ENCODE peak calls at places on chromosomes 2 and 18, in six cellular contexts. R is suprapubic skin, X is thoracic aorta, F is MM.1S, N is fibroblast of lung, A is neural progenitor cell. U is an unnamed sample. For H3K36me3, the result is how much of the 10 kb centered on the place peaks cover.

GRCh38 chr2:160407393-160408204 is 86.0 kb downstream of the RBMS1 start:
- DNase-seq in R (no peak), X (no peak), F (peak), N (peak), A (peak), U (no peak)

GRCh38 chr2:81895620-81896245 is 1591.2 kb upstream of the LRRTM1 start:
- DNase-seq in R (no peak), X (no peak), F (no peak), N (peak), A (no peak), U (peak)

GRCh38 chr2:226215902-226216503 is 583.6 kb downstream of the IRS1 start:
- DNase-seq in R (peak), X (no peak), F (peak), N (peak), A (peak), U (no peak)

GRCh38 chr2:174778479-174778962 is 14.2 kb upstream of the CHRNA1 start:
- DNase-seq in R (no peak), X (no peak), F (no peak), N (peak), A (no peak), U (peak)

GRCh38 chr2:33014268-33014667 is 67.5 kb downstream of the LTBP1 start:
- DNase-seq in R (no peak), X (no peak), F (no peak), N (peak), A (no peak), U (no peak)

GRCh38 chr2:170530284-170530745 is 184.8 kb upstream of the SP5 start:
- DNase-seq in R (peak), X (peak), F (no peak), N (peak), A (peak), U (peak)

GRCh38 chr2:71333619-71334018 is 2.0 kb downstream of the ZNF638 start:
- DNase-seq in R (no peak), X (no peak), F (no peak), N (peak), A (no peak), U (no peak)

GRCh38 chr2:181264436-181264835 is 192.8 kb upstream of the ITGA4 start:
- DNase-seq in R (no peak), X (no peak), F (no peak), N (peak), A (no peak), U (no peak)

GRCh38 chr2:128396500-128396891 is 77.8 kb upstream of the HS6ST1 start:
- DNase-seq in R (no peak), X (no peak), F (no peak), N (no peak), A (peak), U (no peak)

GRCh38 chr2:191013617-191013875 is 425 bp downstream of the STAT1 start:
- DNase-seq in R (no peak), X (no peak), F (peak), N (no peak), A (peak), U (no peak)

GRCh38 chr2:218733615-218734021 is 23.0 kb downstream of the TTLL4 start:
- DNase-seq in R (no peak), X (no peak), F (peak), N (peak), A (no peak), U (peak)

GRCh38 chr2:27587025-27587424 is 4.2 kb downstream of the ZNF512 start:
- DNase-seq in R (no peak), X (no peak), F (no peak), N (no peak), A (no peak), U (no peak)

GRCh38 chr2:238562446-238562845 is 135.7 kb downstream of the ASB1 start:
- DNase-seq in R (no peak), X (no peak), F (no peak), N (no peak), A (no peak), U (no peak)

GRCh38 chr2:4732560-4732959 is 959.6 kb upstream of the SOX11 start:
- DNase-seq in R (no peak), X (no peak), F (no peak), N (no peak), A (no peak), U (no peak)

GRCh38 chr2:65227035-65227470 is 578 bp upstream of the ACTR2 start:
- DNase-seq in R (no peak), X (no peak), F (peak), N (peak), A (no peak), U (no peak)

GRCh38 chr2:218244665-218245064 is 16.1 kb upstream of the GPBAR1 start:
- DNase-seq in R (no peak), X (no peak), F (no peak), N (no peak), A (no peak), U (no peak)

GRCh38 chr2:14072338-14072737 is 560.2 kb upstream of the LRATD1 start:
- DNase-seq in R (no peak), X (no peak), F (no peak), N (peak), A (no peak), U (no peak)

GRCh38 chr2:135252805-135253458 is 200.8 kb downstream of the RAB3GAP1 start:
- DNase-seq in R (no peak), X (no peak), F (no peak), N (no peak), A (no peak), U (no peak)

GRCh38 chr2:86073225-86073624 is 32.5 kb downstream of the POLR1A start:
- DNase-seq in R (no peak), X (no peak), F (no peak), N (no peak), A (no peak), U (no peak)

GRCh38 chr18:42730272-42730671 is 385.2 kb downstream of the RIT2 start:
- DNase-seq in R (no peak), X (no peak), F (no peak), N (no peak), A (no peak), U (no peak)

GRCh38 chr2:85997016-85997970 is 108.4 kb downstream of the POLR1A start:
- DNase-seq in R (peak), X (no peak), F (peak), N (peak), A (no peak), U (no peak)

GRCh38 chr2:238114331-238114841 is 14.2 kb downstream of the ESPNL start:
- DNase-seq in R (no peak), X (no peak), F (no peak), N (no peak), A (no peak), U (no peak)

GRCh38 chr2:173033080-173033479 is 42.6 kb upstream of the MAP3K20 start:
- DNase-seq in R (no peak), X (no peak), F (no peak), N (peak), A (no peak), U (no peak)

GRCh38 chr2:45180033-45180746 is 170.9 kb upstream of the SIX2 start:
- DNase-seq in R (no peak), X (no peak), F (no peak), N (no peak), A (no peak), U (no peak)

GRCh38 chr18:26051845-26052244 is 38.6 kb downstream of the SS18 start:
- DNase-seq in R (no peak), X (no peak), F (no peak), N (no peak), A (no peak), U (no peak)

GRCh38 chr18:23133860-23134779 is 1.2 kb upstream of the CABLES1 start:
- DNase-seq in R (no peak), X (no peak), F (peak), N (no peak), A (peak), U (no peak)

GRCh38 chr2:134586289-134586980 is 132.4 kb downstream of the TMEM163 start:
- DNase-seq in R (no peak), X (no peak), F (no peak), N (no peak), A (no peak), U (no peak)

GRCh38 chr2:174529916-174530315 is 43.1 kb upstream of the GPR155 start:
- DNase-seq in R (no peak), X (no peak), F (no peak), N (no peak), A (no peak), U (no peak)

GRCh38 chr18:75160315-75160714 is 48.6 kb downstream of the PTGR3 start:
- DNase-seq in R (peak), X (no peak), F (no peak), N (peak), A (peak), U (no peak)

GRCh38 chr2:99879481-99879880 is 262.9 kb downstream of the AFF3 start:
- DNase-seq in R (no peak), X (no peak), F (no peak), N (peak), A (no peak), U (no peak)

GRCh38 chr18:7117390-7118355 is at the start of gene LAMA1:
- DNase-seq in R (no peak), X (no peak), F (no peak), N (peak), A (peak), U (no peak)

GRCh38 chr2:46067501-46068292 is 229.5 kb upstream of the EPAS1 start:
- DNase-seq in R (no peak), X (no peak), F (no peak), N (peak), A (no peak), U (peak)

GRCh38 chr2:151576080-151576479 is 158.2 kb downstream of the NEB start:
- DNase-seq in R (no peak), X (no peak), F (no peak), N (no peak), A (no peak), U (no peak)

GRCh38 chr2:109020217-109020637 is 31.2 kb upstream of the EDAR start:
- DNase-seq in R (no peak), X (no peak), F (no peak), N (peak), A (peak), U (no peak)

GRCh38 chr2:204015118-204015842 is 78.7 kb downstream of the ICOS start:
- DNase-seq in R (no peak), X (no peak), F (no peak), N (no peak), A (no peak), U (no peak)

GRCh38 chr2:214242797-214243196 is 168.1 kb upstream of the VWC2L start:
- DNase-seq in R (no peak), X (no peak), F (no peak), N (no peak), A (no peak), U (no peak)

GRCh38 chr18:69365658-69366057 is 35.0 kb upstream of the DOK6 start:
- DNase-seq in R (no peak), X (no peak), F (no peak), N (no peak), A (peak), U (no peak)
- TF ChIP-seq CTCF in R (no peak), X (no peak), F (no peak), N (no peak), A (peak), U (no peak)

GRCh38 chr2:11770531-11771188 is 24.2 kb downstream of the LPIN1 start:
- DNase-seq in R (no peak), X (no peak), F (no peak), N (no peak), A (no peak), U (no peak)

GRCh38 chr2:11767779-11768178 is 21.3 kb downstream of the LPIN1 start:
- DNase-seq in R (no peak), X (no peak), F (no peak), N (no peak), A (no peak), U (no peak)

GRCh38 chr2:11766016-11766415 is 19.6 kb downstream of the LPIN1 start:
- DNase-seq in R (no peak), X (no peak), F (no peak), N (no peak), A (no peak), U (no peak)

GRCh38 chr2:11771971-11772615 is 25.7 kb downstream of the LPIN1 start:
- DNase-seq in R (no peak), X (no peak), F (no peak), N (no peak), A (no peak), U (no peak)

GRCh38 chr2:11768940-11769339 is 22.5 kb downstream of the LPIN1 start:
- DNase-seq in R (no peak), X (no peak), F (no peak), N (no peak), A (no peak), U (no peak)
- H3K36me3 ChIP-seq in R (half or more), X (under half), F (half or more), N (under half), A (under half), U (under half)

GRCh38 chr2:30717081-30717650 is 90.1 kb downstream of the CAPN13 start:
- DNase-seq in R (no peak), X (no peak), F (no peak), N (no peak), A (no peak), U (no peak)
- TF ChIP-seq CTCF in R (no peak), X (no peak), F (no peak), N (no peak), A (no peak), U (no peak)

GRCh38 chr2:178427458-178427857 is 23.5 kb downstream of the PRKRA start:
- DNase-seq in R (no peak), X (no peak), F (no peak), N (no peak), A (no peak), U (no peak)
- H3K36me3 ChIP-seq in R (under half), X (under half), F (under half), N (under half), A (under half), U (under half)

GRCh38 chr2:101518470-101519172 is 43.7 kb upstream of the RFX8 start:
- DNase-seq in R (no peak), X (no peak), F (no peak), N (peak), A (peak), U (no peak)
- TF ChIP-seq CTCF in R (peak), X (no peak), F (no peak), N (peak), A (peak), U (peak)